ENCODE peak calls at places on chromosomes 13 and 19, in four cellular contexts. U is IMR-90, Z is H9, I is trophoblast cell. O is an unnamed sample.

GRCh38 chr13:111913790-111914189 is 153.2 kb upstream of the SOX1 start:
- DNase-seq in Z (no peak), U (no peak), I (peak; percentile 37), O (no peak)

GRCh38 chr13:31201341-31202024 is 1.7 kb downstream of the B3GLCT start:
- DNase-seq in I (no peak), Z (no peak), U (peak; percentile 59), O (peak; percentile 25)

GRCh38 chr13:98222081-98222554 is 45.0 kb upstream of the RNF113B start:
- DNase-seq in I (no peak), U (peak; percentile 77), Z (no peak), O (peak; percentile 70)

GRCh38 chr13:79490846-79491245 is 9.9 kb downstream of the NDFIP2 start:
- DNase-seq in I (no peak), Z (no peak), U (no peak), O (no peak)

GRCh38 chr13:65932587-65933239 is 1297.4 kb downstream of the PCDH9 start:
- DNase-seq in Z (no peak), I (no peak), U (peak; percentile 7), O (peak; percentile 11)

GRCh38 chr13:54162069-54162468 is 1133.5 kb downstream of the OLFM4 start:
- DNase-seq in U (no peak), I (no peak), Z (peak; percentile 40), O (no peak)

GRCh38 chr19:10384580-10384979 is 4.2 kb upstream of the TYK2 start:
- DNase-seq in U (no peak), Z (no peak), I (no peak), O (no peak)

GRCh38 chr13:113489549-113490495 is 689 bp downstream of the DCUN1D2 start:
- DNase-seq in I (peak; percentile 24), U (peak; percentile 41), Z (no peak), O (peak; percentile 66)

GRCh38 chr13:21458457-21458815 is 667 bp downstream of the ZDHHC20 start:
- DNase-seq in Z (peak; percentile 66), I (peak; percentile 73), U (no peak), O (no peak)

GRCh38 chr13:108269601-108270328 is at the start of gene TNFSF13B:
- DNase-seq in I (peak; percentile 9), Z (peak; percentile 82), U (peak; percentile 40), O (peak; percentile 61)

GRCh38 chr13:50299546-50300249 is 284.5 kb downstream of the KCNRG start:
- DNase-seq in Z (no peak), I (no peak), U (no peak), O (no peak)

GRCh38 chr19:4707956-4708650 is 15.5 kb downstream of the DPP9 start:
- DNase-seq in I (peak; percentile 37), U (peak; percentile 53), Z (no peak), O (no peak)

GRCh38 chr13:99698816-99699099 is 197.5 kb downstream of the TM9SF2 start:
- DNase-seq in Z (no peak), U (no peak), I (no peak), O (no peak)

GRCh38 chr13:50543767-50544166 is 299.7 kb downstream of the DLEU7 start:
- DNase-seq in I (no peak), Z (no peak), U (peak; percentile 91), O (peak; percentile 52)

GRCh38 chr13:100546713-100547405 is 41.7 kb downstream of the GGACT start:
- DNase-seq in I (no peak), Z (no peak), U (no peak), O (no peak)

GRCh38 chr13:21361706-21362105 is 97.4 kb downstream of the ZDHHC20 start:
- DNase-seq in U (no peak), Z (no peak), I (no peak), O (no peak)

GRCh38 chr13:111058796-111059506 is 56.2 kb upstream of the ARHGEF7 start:
- DNase-seq in I (peak; percentile 99), Z (peak; percentile 49), U (no peak), O (peak; percentile 56)

GRCh38 chr13:90105881-90106496 is 1241.5 kb upstream of the MIR17HG start:
- DNase-seq in I (no peak), Z (no peak), U (no peak), O (peak; percentile 49)

GRCh38 chr13:33487575-33488243 is 202.2 kb upstream of the STARD13 start:
- DNase-seq in U (peak; percentile 65), I (no peak), Z (peak; percentile 27), O (peak; percentile 56)

GRCh38 chr13:34462843-34463242 is 479.2 kb upstream of the NBEA start:
- DNase-seq in I (peak; percentile 87), U (peak; percentile 22), Z (no peak), O (peak; percentile 60)

GRCh38 chr19:58556633-58557252 is 1.7 kb downstream of the UBE2M start:
- DNase-seq in I (no peak), Z (no peak), U (no peak), O (no peak)

GRCh38 chr19:58555369-58555885 is 522 bp upstream of the CHMP2A start:
- DNase-seq in Z (no peak), I (no peak), U (no peak), O (no peak)

GRCh38 chr19:58553799-58554493 is 959 bp downstream of the CHMP2A start:
- DNase-seq in I (no peak), U (no peak), Z (no peak), O (no peak)

GRCh38 chr19:58555920-58556632 is 1.2 kb upstream of the CHMP2A start:
- DNase-seq in Z (no peak), I (no peak), U (no peak), O (no peak)

DNA sequence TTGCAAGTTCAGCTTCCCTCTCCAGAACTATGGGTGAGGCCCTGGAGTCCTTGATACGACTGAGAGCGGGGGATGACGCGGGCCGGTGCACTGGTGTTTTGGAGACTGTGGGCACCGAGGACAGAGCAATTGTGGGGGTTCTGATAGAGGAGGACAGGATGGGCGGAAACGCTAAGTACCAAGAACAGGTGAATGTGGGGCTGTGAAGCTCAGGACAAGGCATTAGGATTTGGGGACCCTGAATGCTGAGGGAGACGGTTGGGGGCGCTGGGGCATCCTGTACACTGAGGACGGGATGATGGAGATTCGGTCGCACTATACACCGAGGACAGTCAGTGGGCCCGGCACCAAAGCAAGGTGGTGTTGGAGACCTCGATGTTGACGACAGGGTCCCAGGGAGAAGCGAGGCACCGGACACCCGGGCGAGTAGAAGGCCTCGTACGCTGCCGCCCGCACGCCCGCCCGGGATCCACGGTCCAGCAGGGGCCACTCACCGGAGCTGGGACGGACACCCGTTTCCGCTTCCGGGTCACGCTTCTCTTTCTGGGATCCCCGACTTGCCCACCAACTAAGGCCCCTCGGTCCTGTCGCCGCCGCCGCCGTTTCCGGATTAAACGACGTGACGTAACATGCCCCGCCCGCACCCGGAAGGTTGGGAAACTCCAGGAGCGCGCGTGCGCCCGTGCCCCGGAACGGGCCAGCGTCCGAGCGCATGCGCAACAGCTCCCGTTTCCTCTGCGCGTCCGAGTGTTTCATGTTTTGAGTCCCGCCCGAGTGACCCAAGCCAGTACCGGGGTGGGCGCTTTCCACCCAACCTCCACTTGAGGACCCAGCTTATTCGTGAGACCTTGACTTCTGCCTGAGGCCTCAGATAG is at the start of gene CHMP2A:
- DNase-seq in I (peak; percentile 90), U (peak; percentile 95), Z (peak; percentile 99), O (peak; percentile 97)
- H3K4ac ChIP-seq in I (peak within 1 kb of the TSS; percentile 78), U (peak within 1 kb of the TSS; percentile 95), Z (no peak within 1 kb of the TSS), O (peak within 1 kb of the TSS; percentile 90)

GRCh38 chr19:17333611-17334413 is 843 bp downstream of the ANO8 start:
- DNase-seq in Z (peak; percentile 68), U (peak; percentile 80), I (no peak), O (peak; percentile 88)
- H3K4ac ChIP-seq in Z (no peak overlapping the region), U (peak overlapping the region; percentile 50), I (peak overlapping the region; percentile 6), O (peak overlapping the region; percentile 94)

DNA sequence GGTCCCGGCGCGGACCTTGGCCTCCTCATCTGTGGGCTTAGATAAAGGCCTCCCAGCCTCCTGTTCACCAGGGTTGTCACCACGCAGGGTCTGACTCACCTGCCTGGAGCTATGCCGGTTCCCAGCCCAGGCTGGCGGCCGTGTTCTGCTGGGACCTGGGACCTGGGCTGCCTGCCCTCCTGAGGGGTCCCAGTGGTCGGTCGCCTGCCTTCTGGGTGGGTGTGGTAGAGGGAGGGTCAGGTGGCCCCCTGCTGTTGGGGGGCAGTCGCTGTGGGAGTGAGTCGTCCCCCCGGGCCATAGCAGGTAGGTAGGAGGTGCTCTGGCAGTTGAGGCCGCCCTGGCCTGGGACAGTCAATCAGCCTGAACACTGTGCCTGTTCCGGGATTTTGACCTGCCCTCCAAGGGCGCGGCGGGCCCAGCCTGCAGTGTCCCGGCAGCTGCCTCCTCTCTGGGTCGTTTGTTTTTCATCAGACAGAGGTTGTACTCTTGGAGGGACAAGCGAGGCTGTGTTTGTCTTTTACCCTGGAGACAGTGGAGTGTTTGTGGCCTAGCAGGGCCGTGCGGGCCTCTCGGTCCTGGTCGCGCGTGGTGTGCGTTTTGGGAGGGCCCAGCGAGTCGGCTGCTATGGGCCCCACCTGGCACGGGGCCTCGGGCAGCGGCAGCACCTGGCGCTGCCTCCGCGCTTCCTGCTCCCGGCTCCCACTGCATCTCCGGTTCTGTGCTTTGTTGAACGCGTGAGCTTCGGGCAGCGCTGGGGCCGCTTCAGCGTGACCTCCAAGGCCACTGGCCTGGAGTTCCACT is 2.6 kb downstream of the ADAT3 start:
- DNase-seq in I (peak; percentile 92), U (no peak), Z (no peak), O (no peak)
- H3K4ac ChIP-seq in I (peak overlapping the region; percentile 95), U (no peak overlapping the region), Z (no peak overlapping the region), O (no peak overlapping the region)

GRCh38 chr19:13849277-13849676 is 27.7 kb upstream of the NANOS3 start:
- DNase-seq in Z (peak; percentile 30), I (no peak), U (no peak), O (no peak)

GRCh38 chr19:13848811-13849241 is 28.1 kb upstream of the NANOS3 start:
- DNase-seq in U (no peak), Z (no peak), I (peak; percentile 28), O (peak; percentile 66)

GRCh38 chr19:13846533-13847032 is 30.4 kb upstream of the NANOS3 start:
- DNase-seq in I (peak; percentile 97), Z (peak; percentile 95), U (peak; percentile 93), O (peak; percentile 99)

GRCh38 chr19:13847033-13847899 is 29.7 kb upstream of the NANOS3 start:
- DNase-seq in U (peak; percentile 91), I (peak; percentile 95), Z (peak; percentile 92), O (peak; percentile 97)

GRCh38 chr19:13847900-13848677 is 28.8 kb upstream of the NANOS3 start:
- DNase-seq in I (no peak), Z (no peak), U (no peak), O (no peak)
- H3K4ac ChIP-seq in I (peak overlapping the region; percentile 100), Z (peak overlapping the region; percentile 31), U (peak overlapping the region; percentile 99), O (no peak overlapping the region)